ENCODE peak calls at places on chromosomes 4 and X, in eight cellular contexts. One of them, this sample, is unnamed.
A peak's percentile ranks its signal among the peaks of the same experiment; 100 is the strongest.

GRCh38 chr4:166279261-166279660 is 406.2 kb downstream of the TLL1 start:
- DNase-seq in colonic mucosa: no peak
- DNase-seq in IMR-90: no peak
- DNase-seq in HFF-Myc: no peak
- DNase-seq in neural crest cell: no peak
- DNase-seq in astrocyte of the spinal cord: no peak
- DNase-seq in RWPE1: no peak
- DNase-seq in PC-3: no peak
- DNase-seq in this sample: no peak

GRCh38 chr4:10691651-10692050 is 7.1 kb upstream of the CLNK start:
- DNase-seq in colonic mucosa: no peak
- DNase-seq in IMR-90: no peak
- DNase-seq in HFF-Myc: no peak
- DNase-seq in neural crest cell: no peak
- DNase-seq in astrocyte of the spinal cord: no peak
- DNase-seq in RWPE1: no peak
- DNase-seq in PC-3: no peak
- DNase-seq in this sample: no peak

GRCh38 chr4:123104275-123104674 is 181.9 kb upstream of the NUDT6 start:
- DNase-seq in colonic mucosa: no peak
- DNase-seq in IMR-90: peak; percentile 6
- DNase-seq in HFF-Myc: no peak
- DNase-seq in neural crest cell: no peak
- DNase-seq in astrocyte of the spinal cord: no peak
- DNase-seq in RWPE1: no peak
- DNase-seq in PC-3: no peak
- DNase-seq in this sample: no peak

GRCh38 chr4:4596720-4597119 is 54.9 kb upstream of the STX18 start:
- DNase-seq in colonic mucosa: no peak
- DNase-seq in IMR-90: no peak
- DNase-seq in HFF-Myc: no peak
- DNase-seq in neural crest cell: no peak
- DNase-seq in astrocyte of the spinal cord: no peak
- DNase-seq in RWPE1: no peak
- DNase-seq in PC-3: no peak
- DNase-seq in this sample: no peak

GRCh38 chr4:92303621-92304027 is at the start of gene GRID2:
- DNase-seq in colonic mucosa: no peak
- DNase-seq in IMR-90: peak; percentile 2
- DNase-seq in HFF-Myc: no peak
- DNase-seq in neural crest cell: peak; percentile 36
- DNase-seq in astrocyte of the spinal cord: peak; percentile 28
- DNase-seq in RWPE1: peak; percentile 23
- DNase-seq in PC-3: peak; percentile 44
- DNase-seq in this sample: peak; percentile 38

GRCh38 chr4:128863314-128864075 is 54.0 kb downstream of the JADE1 start:
- DNase-seq in colonic mucosa: peak; percentile 86
- DNase-seq in IMR-90: peak; percentile 80
- DNase-seq in HFF-Myc: peak; percentile 56
- DNase-seq in neural crest cell: peak; percentile 91
- DNase-seq in astrocyte of the spinal cord: peak; percentile 76
- DNase-seq in RWPE1: peak; percentile 58
- DNase-seq in PC-3: peak; percentile 64
- DNase-seq in this sample: peak; percentile 43

GRCh38 chrX:125306335-125306866 is 13.3 kb upstream of the TEX13C start:
- DNase-seq in colonic mucosa: no peak
- DNase-seq in IMR-90: no peak
- DNase-seq in HFF-Myc: no peak
- DNase-seq in neural crest cell: no peak
- DNase-seq in astrocyte of the spinal cord: no peak
- DNase-seq in RWPE1: no peak
- DNase-seq in PC-3: no peak
- DNase-seq in this sample: no peak

GRCh38 chrX:154401045-154401799 is 3.0 kb downstream of the RPL10 start:
- DNase-seq in colonic mucosa: no peak
- DNase-seq in IMR-90: peak; percentile 37
- DNase-seq in HFF-Myc: no peak
- DNase-seq in neural crest cell: no peak
- DNase-seq in astrocyte of the spinal cord: no peak
- DNase-seq in RWPE1: no peak
- DNase-seq in PC-3: peak; percentile 30
- DNase-seq in this sample: no peak

GRCh38 chr4:7169134-7169533 is 23.2 kb upstream of the SORCS2 start:
- DNase-seq in colonic mucosa: no peak
- DNase-seq in IMR-90: no peak
- DNase-seq in HFF-Myc: no peak
- DNase-seq in neural crest cell: no peak
- DNase-seq in astrocyte of the spinal cord: no peak
- DNase-seq in RWPE1: no peak
- DNase-seq in PC-3: no peak
- DNase-seq in this sample: no peak

GRCh38 chrX:2500681-2501151 is at the start of the genes DHRSX and ZBED1:
- DNase-seq in colonic mucosa: peak; percentile 43
- DNase-seq in IMR-90: no peak
- DNase-seq in HFF-Myc: no peak
- DNase-seq in neural crest cell: peak; percentile 57
- DNase-seq in astrocyte of the spinal cord: no peak
- DNase-seq in RWPE1: peak; percentile 27
- DNase-seq in PC-3: peak; percentile 9
- DNase-seq in this sample: peak; percentile 93

GRCh38 chr4:38386011-38386551 is 277.9 kb upstream of the KLF3 start:
- DNase-seq in colonic mucosa: no peak
- DNase-seq in IMR-90: no peak
- DNase-seq in HFF-Myc: no peak
- DNase-seq in neural crest cell: no peak
- DNase-seq in astrocyte of the spinal cord: no peak
- DNase-seq in RWPE1: no peak
- DNase-seq in PC-3: no peak
- DNase-seq in this sample: no peak

GRCh38 chr4:98653006-98653405 is 5.4 kb downstream of the TSPAN5 start:
- DNase-seq in colonic mucosa: no peak
- DNase-seq in IMR-90: peak; percentile 80
- DNase-seq in HFF-Myc: no peak
- DNase-seq in neural crest cell: no peak
- DNase-seq in astrocyte of the spinal cord: peak; percentile 32
- DNase-seq in RWPE1: peak; percentile 64
- DNase-seq in PC-3: peak; percentile 57
- DNase-seq in this sample: no peak

GRCh38 chrX:11665144-11666040 is at the start of gene ARHGAP6:
- DNase-seq in colonic mucosa: peak; percentile 22
- DNase-seq in IMR-90: peak; percentile 20
- DNase-seq in HFF-Myc: no peak
- DNase-seq in neural crest cell: peak; percentile 34
- DNase-seq in astrocyte of the spinal cord: peak; percentile 46
- DNase-seq in RWPE1: peak; percentile 5
- DNase-seq in PC-3: peak; percentile 14
- DNase-seq in this sample: peak; percentile 37

GRCh38 chrX:151370906-151371305 is 26.1 kb upstream of the VMA21 start:
- DNase-seq in colonic mucosa: no peak
- DNase-seq in IMR-90: no peak
- DNase-seq in HFF-Myc: no peak
- DNase-seq in neural crest cell: peak; percentile 26
- DNase-seq in astrocyte of the spinal cord: no peak
- DNase-seq in RWPE1: peak; percentile 14
- DNase-seq in PC-3: no peak
- DNase-seq in this sample: no peak
- TF ChIP-seq CTCF in colonic mucosa: no peak
- TF ChIP-seq CTCF in IMR-90: no peak
- TF ChIP-seq CTCF in HFF-Myc: no peak
- TF ChIP-seq CTCF in neural crest cell: peak; percentile 23
- TF ChIP-seq CTCF in astrocyte of the spinal cord: no peak
- TF ChIP-seq CTCF in RWPE1: no peak
- TF ChIP-seq CTCF in PC-3: no peak
- TF ChIP-seq CTCF in this sample: no peak

DNA sequence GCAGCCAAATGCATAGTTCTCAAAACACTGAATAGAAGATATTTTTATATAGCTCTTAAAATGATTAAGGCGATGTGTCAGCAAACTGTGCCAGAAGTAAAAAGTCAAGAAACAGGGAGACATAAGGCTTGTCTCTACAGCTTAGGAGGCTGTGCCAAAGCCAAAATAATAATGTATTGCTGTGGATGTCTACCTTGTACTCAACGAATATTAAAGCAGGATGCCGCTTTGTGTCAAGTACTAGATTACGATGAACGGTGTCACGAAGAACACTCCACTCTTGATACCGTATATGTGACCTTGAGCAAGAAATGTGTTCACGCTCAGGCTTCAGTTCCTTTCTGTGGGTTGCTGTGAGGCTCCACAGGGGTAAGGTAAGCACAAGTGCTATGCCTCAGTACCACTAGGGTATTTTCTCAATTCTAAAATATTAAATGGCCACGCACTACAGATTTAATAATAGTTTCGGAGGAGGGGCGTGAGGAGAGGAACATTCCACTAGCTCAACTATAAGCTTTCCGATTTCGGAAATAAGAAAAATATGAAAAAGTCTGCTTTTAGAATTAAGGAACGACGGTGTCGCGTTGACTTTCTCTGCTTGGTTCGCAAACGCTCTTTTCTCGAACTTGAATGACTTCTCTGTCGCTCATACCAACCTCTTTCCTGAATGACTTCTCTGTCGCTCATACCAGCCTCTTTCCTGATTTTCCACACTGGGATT is 679 bp upstream of the SCOC start:
- DNase-seq in colonic mucosa: no peak
- DNase-seq in IMR-90: peak; percentile 13
- DNase-seq in HFF-Myc: no peak
- DNase-seq in neural crest cell: no peak
- DNase-seq in astrocyte of the spinal cord: peak; percentile 39
- DNase-seq in RWPE1: peak; percentile 8
- DNase-seq in PC-3: peak; percentile 4
- DNase-seq in this sample: peak; percentile 53
- TF ChIP-seq CTCF in colonic mucosa: no peak
- TF ChIP-seq CTCF in IMR-90: no peak
- TF ChIP-seq CTCF in HFF-Myc: no peak
- TF ChIP-seq CTCF in neural crest cell: peak; percentile 62
- TF ChIP-seq CTCF in astrocyte of the spinal cord: no peak
- TF ChIP-seq CTCF in RWPE1: no peak
- TF ChIP-seq CTCF in PC-3: no peak
- TF ChIP-seq CTCF in this sample: no peak

DNA sequence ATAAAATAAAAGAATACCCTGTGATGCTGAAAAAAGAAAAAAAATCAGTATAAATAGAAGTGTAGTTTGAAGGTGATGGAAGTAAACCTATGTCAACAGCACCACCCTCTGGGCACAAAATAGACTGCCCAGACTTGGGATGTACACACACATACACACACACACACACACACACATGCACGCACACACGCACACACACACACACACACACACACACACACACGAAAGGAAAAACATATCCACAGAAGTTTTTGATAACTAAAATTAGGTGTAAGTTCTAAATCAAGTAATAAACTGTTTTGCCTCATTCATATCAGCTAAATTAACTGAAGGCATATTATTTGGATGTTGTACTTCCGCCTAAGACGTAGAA is 40.5 kb downstream of the ANXA5 start:
- DNase-seq in colonic mucosa: no peak
- DNase-seq in IMR-90: peak; percentile 79
- DNase-seq in HFF-Myc: peak; percentile 46
- DNase-seq in neural crest cell: peak; percentile 21
- DNase-seq in astrocyte of the spinal cord: peak; percentile 78
- DNase-seq in RWPE1: peak; percentile 41
- DNase-seq in PC-3: peak; percentile 62
- DNase-seq in this sample: peak; percentile 5
- TF ChIP-seq CTCF in colonic mucosa: no peak
- TF ChIP-seq CTCF in IMR-90: peak; percentile 63
- TF ChIP-seq CTCF in HFF-Myc: peak; percentile 50
- TF ChIP-seq CTCF in neural crest cell: peak; percentile 61
- TF ChIP-seq CTCF in astrocyte of the spinal cord: peak; percentile 57
- TF ChIP-seq CTCF in RWPE1: peak; percentile 38
- TF ChIP-seq CTCF in PC-3: peak; percentile 59
- TF ChIP-seq CTCF in this sample: peak; percentile 58

DNA sequence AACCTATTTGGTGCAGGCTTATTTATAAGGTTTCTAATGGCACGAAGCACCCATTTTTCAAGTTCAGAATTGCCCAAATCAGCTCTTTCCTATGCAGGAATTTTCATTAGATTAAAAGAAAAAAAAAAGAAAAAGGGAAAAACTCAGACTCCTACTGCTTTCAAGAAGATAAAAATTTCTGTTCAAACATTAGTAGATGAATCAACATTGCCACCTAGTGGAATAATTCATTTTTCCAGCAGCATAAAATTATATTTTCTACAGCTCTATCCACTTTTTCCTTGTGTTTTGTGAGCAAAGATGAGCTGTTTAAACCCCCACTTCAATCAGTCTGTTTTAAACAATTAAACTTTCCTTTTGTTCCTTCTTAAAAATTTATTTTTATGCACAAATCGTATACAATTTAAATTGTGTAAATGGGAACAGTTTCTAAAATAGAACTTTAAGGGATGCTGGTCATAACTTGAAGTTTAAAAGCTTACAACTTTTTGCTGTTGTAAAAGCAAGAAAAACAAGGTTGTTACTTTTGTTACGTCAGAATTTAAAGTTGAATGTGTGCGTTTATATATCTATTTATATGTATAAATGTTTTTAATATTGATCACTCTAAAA is 309.8 kb downstream of the ARAP2 start:
- DNase-seq in colonic mucosa: no peak
- DNase-seq in IMR-90: peak; percentile 1
- DNase-seq in HFF-Myc: peak; percentile 12
- DNase-seq in neural crest cell: no peak
- DNase-seq in astrocyte of the spinal cord: peak; percentile 49
- DNase-seq in RWPE1: peak; percentile 2
- DNase-seq in PC-3: peak; percentile 65
- DNase-seq in this sample: no peak
- TF ChIP-seq CTCF in colonic mucosa: peak; percentile 35
- TF ChIP-seq CTCF in IMR-90: peak; percentile 45
- TF ChIP-seq CTCF in HFF-Myc: no peak
- TF ChIP-seq CTCF in neural crest cell: peak; percentile 84
- TF ChIP-seq CTCF in astrocyte of the spinal cord: peak; percentile 42
- TF ChIP-seq CTCF in RWPE1: peak; percentile 72
- TF ChIP-seq CTCF in PC-3: peak; percentile 63
- TF ChIP-seq CTCF in this sample: peak; percentile 47

GRCh38 chr4:83582289-83582756 is 46.4 kb downstream of the GPAT3 start:
- DNase-seq in colonic mucosa: peak; percentile 81
- DNase-seq in IMR-90: no peak
- DNase-seq in HFF-Myc: no peak
- DNase-seq in neural crest cell: no peak
- DNase-seq in astrocyte of the spinal cord: peak; percentile 51
- DNase-seq in RWPE1: peak; percentile 42
- DNase-seq in PC-3: peak; percentile 73
- DNase-seq in this sample: no peak
- TF ChIP-seq CTCF in colonic mucosa: no peak
- TF ChIP-seq CTCF in IMR-90: no peak
- TF ChIP-seq CTCF in HFF-Myc: no peak
- TF ChIP-seq CTCF in neural crest cell: no peak
- TF ChIP-seq CTCF in astrocyte of the spinal cord: peak; percentile 18
- TF ChIP-seq CTCF in RWPE1: no peak
- TF ChIP-seq CTCF in PC-3: peak; percentile 52
- TF ChIP-seq CTCF in this sample: peak; percentile 52